ENCODE peak calls at places on chromosome 18, in four cellular contexts. One of them, this sample, is unnamed.
A peak's percentile ranks its signal among the peaks of the same experiment; 100 is the strongest.

GRCh38 chr18:50090370-50091312 is 104.3 kb downstream of the MYO5B start:
- DNase-seq in neural progenitor cell: no peak
- DNase-seq in GM23248: no peak
- DNase-seq in SK-N-SH: no peak
- DNase-seq in this sample: no peak

GRCh38 chr18:78672862-78673446 is 306.7 kb upstream of the SALL3 start:
- DNase-seq in neural progenitor cell: no peak
- DNase-seq in SK-N-SH: no peak
- DNase-seq in GM23248: no peak
- DNase-seq in this sample: no peak

GRCh38 chr18:79940126-79940813 is 11.2 kb downstream of the SLC66A2 start:
- DNase-seq in neural progenitor cell: no peak
- DNase-seq in SK-N-SH: no peak
- DNase-seq in GM23248: no peak
- DNase-seq in this sample: no peak

GRCh38 chr18:25061345-25061744 is 290.6 kb downstream of the ZNF521 start:
- DNase-seq in neural progenitor cell: no peak
- DNase-seq in GM23248: no peak
- DNase-seq in SK-N-SH: no peak
- DNase-seq in this sample: no peak

GRCh38 chr18:48834421-48835011 is 116.2 kb downstream of the SMAD7 start:
- DNase-seq in neural progenitor cell: no peak
- DNase-seq in SK-N-SH: no peak
- DNase-seq in GM23248: peak; percentile 98
- DNase-seq in this sample: peak; percentile 84

GRCh38 chr18:26225022-26225693 is 1.1 kb upstream of the TAF4B start:
- DNase-seq in neural progenitor cell: peak; percentile 18
- DNase-seq in SK-N-SH: no peak
- DNase-seq in GM23248: peak; percentile 13
- DNase-seq in this sample: no peak

GRCh38 chr18:76452357-76452756 is 42.7 kb downstream of the ZNF516 start:
- DNase-seq in SK-N-SH: no peak
- DNase-seq in GM23248: peak; percentile 64
- DNase-seq in neural progenitor cell: no peak
- DNase-seq in this sample: no peak

GRCh38 chr18:37654711-37655369 is 89.2 kb upstream of the CELF4 start:
- DNase-seq in GM23248: no peak
- DNase-seq in neural progenitor cell: no peak
- DNase-seq in SK-N-SH: no peak
- DNase-seq in this sample: no peak

GRCh38 chr18:74274690-74275089 is 17.1 kb downstream of the CYB5A start:
- DNase-seq in neural progenitor cell: no peak
- DNase-seq in GM23248: no peak
- DNase-seq in SK-N-SH: no peak
- DNase-seq in this sample: no peak

GRCh38 chr18:46152436-46152807 is 48.2 kb downstream of the HAUS1 start:
- DNase-seq in SK-N-SH: no peak
- DNase-seq in GM23248: peak; percentile 94
- DNase-seq in neural progenitor cell: no peak
- DNase-seq in this sample: peak; percentile 71

GRCh38 chr18:45835057-45835634 is 9.7 kb downstream of the SIGLEC15 start:
- DNase-seq in neural progenitor cell: no peak
- DNase-seq in SK-N-SH: no peak
- DNase-seq in GM23248: no peak
- DNase-seq in this sample: no peak

GRCh38 chr18:48543228-48543627 is 4.4 kb downstream of the CTIF start:
- DNase-seq in neural progenitor cell: peak; percentile 36
- DNase-seq in GM23248: no peak
- DNase-seq in SK-N-SH: no peak
- DNase-seq in this sample: peak; percentile 4

GRCh38 chr18:67519582-67519981 is 3.1 kb upstream of the DSEL start:
- DNase-seq in SK-N-SH: no peak
- DNase-seq in GM23248: peak; percentile 90
- DNase-seq in neural progenitor cell: no peak
- DNase-seq in this sample: peak; percentile 20

GRCh38 chr18:49368161-49368875 is 92.1 kb downstream of the DYM start:
- DNase-seq in neural progenitor cell: no peak
- DNase-seq in GM23248: no peak
- DNase-seq in SK-N-SH: no peak
- DNase-seq in this sample: no peak

GRCh38 chr18:41456791-41457190 is 498.2 kb upstream of the PIK3C3 start:
- DNase-seq in SK-N-SH: no peak
- DNase-seq in GM23248: no peak
- DNase-seq in neural progenitor cell: no peak
- DNase-seq in this sample: peak; percentile 50

GRCh38 chr18:5824370-5824984 is 70.8 kb downstream of the TMEM200C start:
- DNase-seq in GM23248: no peak
- DNase-seq in neural progenitor cell: no peak
- DNase-seq in SK-N-SH: no peak
- DNase-seq in this sample: no peak

GRCh38 chr18:49467599-49467998 is 7.2 kb upstream of the DYM start:
- DNase-seq in SK-N-SH: no peak
- DNase-seq in neural progenitor cell: no peak
- DNase-seq in GM23248: no peak
- DNase-seq in this sample: no peak

GRCh38 chr18:50659091-50660003 is 99.5 kb downstream of the MAPK4 start:
- DNase-seq in SK-N-SH: no peak
- DNase-seq in GM23248: peak; percentile 57
- DNase-seq in neural progenitor cell: no peak
- DNase-seq in this sample: peak; percentile 27

GRCh38 chr18:12598181-12598921 is 59.6 kb downstream of the SPIRE1 start:
- DNase-seq in GM23248: peak; percentile 76
- DNase-seq in neural progenitor cell: peak; percentile 15
- DNase-seq in SK-N-SH: no peak
- DNase-seq in this sample: peak; percentile 34

GRCh38 chr18:23106575-23106974 is 28.7 kb upstream of the CABLES1 start:
- DNase-seq in GM23248: peak; percentile 95
- DNase-seq in neural progenitor cell: no peak
- DNase-seq in SK-N-SH: no peak
- DNase-seq in this sample: peak; percentile 98

GRCh38 chr18:36580874-36581750 is 247.7 kb downstream of the TPGS2 start:
- DNase-seq in neural progenitor cell: no peak
- DNase-seq in GM23248: peak; percentile 88
- DNase-seq in SK-N-SH: peak; percentile 45
- DNase-seq in this sample: peak; percentile 44

GRCh38 chr18:9870431-9871023 is 15.2 kb upstream of the TXNDC2 start:
- DNase-seq in SK-N-SH: no peak
- DNase-seq in GM23248: no peak
- DNase-seq in neural progenitor cell: no peak
- DNase-seq in this sample: no peak
- H3F3A ChIP-seq in SK-N-SH: peaks cover 20% of the 10 kb centered on the region
- H3F3A ChIP-seq in GM23248: peaks cover 31% of the 10 kb centered on the region
- H3F3A ChIP-seq in neural progenitor cell: no peaks in the 10 kb centered on the region
- H3F3A ChIP-seq in this sample: no peaks in the 10 kb centered on the region

GRCh38 chr18:21996261-21996892 is 173.0 kb upstream of the GATA6 start:
- DNase-seq in neural progenitor cell: no peak
- DNase-seq in SK-N-SH: no peak
- DNase-seq in GM23248: peak; percentile 7
- DNase-seq in this sample: no peak
- H3K9ac ChIP-seq in neural progenitor cell: no peak overlapping the region
- H3K9ac ChIP-seq in SK-N-SH: no peak overlapping the region
- H3K9ac ChIP-seq in GM23248: no peak overlapping the region
- H3K9ac ChIP-seq in this sample: no peak overlapping the region

GRCh38 chr18:63144748-63145147 is 174.8 kb downstream of the BCL2 start:
- DNase-seq in SK-N-SH: no peak
- DNase-seq in neural progenitor cell: no peak
- DNase-seq in GM23248: no peak
- DNase-seq in this sample: no peak

GRCh38 chr18:63143246-63143847 is 176.2 kb downstream of the BCL2 start:
- DNase-seq in neural progenitor cell: no peak
- DNase-seq in SK-N-SH: peak; percentile 45
- DNase-seq in GM23248: no peak
- DNase-seq in this sample: no peak

GRCh38 chr18:63140997-63141776 is 178.4 kb downstream of the BCL2 start:
- DNase-seq in neural progenitor cell: no peak
- DNase-seq in GM23248: no peak
- DNase-seq in SK-N-SH: no peak
- DNase-seq in this sample: no peak

GRCh38 chr18:63141777-63142176 is 177.8 kb downstream of the BCL2 start:
- DNase-seq in GM23248: no peak
- DNase-seq in SK-N-SH: peak; percentile 59
- DNase-seq in neural progenitor cell: no peak
- DNase-seq in this sample: no peak

GRCh38 chr18:63142502-63143045 is 177.0 kb downstream of the BCL2 start:
- DNase-seq in SK-N-SH: peak; percentile 71
- DNase-seq in neural progenitor cell: no peak
- DNase-seq in GM23248: no peak
- DNase-seq in this sample: no peak
- H3F3A ChIP-seq in SK-N-SH: no peaks in the 10 kb centered on the region
- H3F3A ChIP-seq in neural progenitor cell: no peaks in the 10 kb centered on the region
- H3F3A ChIP-seq in GM23248: no peaks in the 10 kb centered on the region
- H3F3A ChIP-seq in this sample: no peaks in the 10 kb centered on the region

GRCh38 chr18:29979884-29980283 is 1062.7 kb downstream of the DSC3 start:
- DNase-seq in GM23248: peak; percentile 41
- DNase-seq in neural progenitor cell: peak; percentile 32
- DNase-seq in SK-N-SH: no peak
- DNase-seq in this sample: peak; percentile 28
- H3K9ac ChIP-seq in GM23248: no peak overlapping the region
- H3K9ac ChIP-seq in neural progenitor cell: no peak overlapping the region
- H3K9ac ChIP-seq in SK-N-SH: no peak overlapping the region
- H3K9ac ChIP-seq in this sample: no peak overlapping the region

GRCh38 chr18:59902993-59903610 is 3.3 kb downstream of the PMAIP1 start:
- DNase-seq in GM23248: no peak
- DNase-seq in neural progenitor cell: no peak
- DNase-seq in SK-N-SH: no peak
- DNase-seq in this sample: no peak
- H3F3A ChIP-seq in GM23248: peaks cover 45% of the 10 kb centered on the region
- H3F3A ChIP-seq in neural progenitor cell: peaks cover 33% of the 10 kb centered on the region
- H3F3A ChIP-seq in SK-N-SH: peaks cover 41% of the 10 kb centered on the region
- H3F3A ChIP-seq in this sample: no peaks in the 10 kb centered on the region

DNA sequence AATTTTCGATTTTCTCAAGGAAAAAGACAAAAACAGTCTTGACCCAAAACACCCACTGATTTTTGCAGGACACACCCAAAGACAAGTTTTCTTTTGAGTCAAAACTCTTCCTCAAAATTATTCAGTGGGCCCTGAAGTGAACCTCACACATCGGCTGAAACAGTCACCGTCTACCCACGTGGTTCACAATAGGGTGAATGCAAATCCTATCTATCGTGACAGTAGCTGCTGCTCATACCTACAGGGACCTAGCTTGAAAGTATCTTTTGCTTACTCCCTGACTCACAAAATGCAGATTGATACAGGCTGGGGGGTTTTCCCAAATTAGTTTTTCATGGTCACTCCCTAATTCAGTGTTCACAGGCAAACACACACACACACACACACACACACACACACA is 10.7 kb upstream of the CD226 start:
- DNase-seq in GM23248: no peak
- DNase-seq in SK-N-SH: no peak
- DNase-seq in neural progenitor cell: no peak
- DNase-seq in this sample: no peak
- H3K9ac ChIP-seq in GM23248: no peak overlapping the region
- H3K9ac ChIP-seq in SK-N-SH: no peak overlapping the region
- H3K9ac ChIP-seq in neural progenitor cell: no peak overlapping the region
- H3K9ac ChIP-seq in this sample: no peak overlapping the region

GRCh38 chr18:63155910-63156773 is 163.4 kb downstream of the BCL2 start:
- DNase-seq in GM23248: no peak
- DNase-seq in SK-N-SH: no peak
- DNase-seq in neural progenitor cell: no peak
- DNase-seq in this sample: no peak
- H3F3A ChIP-seq in GM23248: peaks cover 5% of the 10 kb centered on the region
- H3F3A ChIP-seq in SK-N-SH: no peaks in the 10 kb centered on the region
- H3F3A ChIP-seq in neural progenitor cell: no peaks in the 10 kb centered on the region
- H3F3A ChIP-seq in this sample: no peaks in the 10 kb centered on the region

GRCh38 chr18:31102020-31102684 is at the start of gene DSC2:
- DNase-seq in SK-N-SH: peak; percentile 15
- DNase-seq in GM23248: no peak
- DNase-seq in neural progenitor cell: peak; percentile 80
- DNase-seq in this sample: peak; percentile 34
- H3K9ac ChIP-seq in SK-N-SH: no peak within 1 kb of the TSS
- H3K9ac ChIP-seq in GM23248: no peak within 1 kb of the TSS
- H3K9ac ChIP-seq in neural progenitor cell: peak within 1 kb of the TSS; percentile 69
- H3K9ac ChIP-seq in this sample: peak within 1 kb of the TSS; percentile 80

DNA sequence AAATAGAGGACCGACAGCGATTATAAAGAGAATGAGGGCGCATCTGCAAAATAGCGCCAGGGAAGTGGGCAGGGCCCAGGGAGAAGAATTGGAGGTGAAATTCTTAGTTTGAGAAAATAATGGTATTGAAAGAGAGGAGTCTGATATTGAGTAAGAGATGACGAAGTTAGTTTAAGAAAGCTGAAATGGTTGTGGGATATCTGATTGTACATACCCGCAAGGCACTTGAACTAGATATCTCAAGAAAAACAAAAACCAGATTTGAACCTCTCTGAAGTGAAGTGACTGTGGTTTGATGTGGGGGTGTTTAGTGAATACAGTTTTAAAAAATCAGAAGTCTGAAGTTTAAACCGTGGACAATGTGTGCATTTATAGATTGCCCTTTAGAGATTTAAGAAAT is 38.9 kb downstream of the ZNF532 start:
- DNase-seq in SK-N-SH: no peak
- DNase-seq in neural progenitor cell: no peak
- DNase-seq in GM23248: no peak
- DNase-seq in this sample: no peak
- H3F3A ChIP-seq in SK-N-SH: no peaks in the 10 kb centered on the region
- H3F3A ChIP-seq in neural progenitor cell: peaks cover 5% of the 10 kb centered on the region
- H3F3A ChIP-seq in GM23248: no peaks in the 10 kb centered on the region
- H3F3A ChIP-seq in this sample: no peaks in the 10 kb centered on the region

This sample was measured in PC-3.